ENCODE peak calls at places on chromosome 16, in eight cellular contexts. L, Z, I, K, X, P, E and F are unnamed samples.

GRCh38 chr16:12674096-12674495 is 129.6 kb downstream of the CPPED1 start:
- DNase-seq in L (peak; percentile 75), Z (no peak), I (no peak), K (no peak), X (peak; percentile 86), P (no peak), E (no peak), F (peak; percentile 72)

GRCh38 chr16:1773703-1774455 is 945 bp upstream of the MRPS34 start:
- DNase-seq in L (peak; percentile 45), Z (no peak), I (no peak), K (no peak), X (no peak), P (no peak), E (peak; percentile 52), F (no peak)

GRCh38 chr16:57865746-57866528 is 63.6 kb upstream of the KIFC3 start:
- DNase-seq in L (no peak), Z (no peak), I (no peak), K (no peak), X (peak; percentile 41), P (no peak), E (no peak), F (peak; percentile 26)

GRCh38 chr16:87582221-87582965 is 19.9 kb upstream of the JPH3 start:
- DNase-seq in L (peak; percentile 87), Z (no peak), I (no peak), K (peak; percentile 47), X (peak; percentile 78), P (no peak), E (peak; percentile 91), F (peak; percentile 85)

GRCh38 chr16:66502020-66502913 is 47.7 kb downstream of the TK2 start:
- DNase-seq in L (peak; percentile 75), Z (no peak), I (no peak), K (peak; percentile 26), X (no peak), P (no peak), E (peak; percentile 72), F (peak; percentile 82)

GRCh38 chr16:80899804-80900592 is 95.6 kb upstream of the CDYL2 start:
- DNase-seq in L (peak; percentile 64), Z (no peak), I (peak; percentile 30), K (no peak), X (peak; percentile 66), P (peak; percentile 40), E (peak; percentile 56), F (peak; percentile 95)

GRCh38 chr16:89072216-89073130 is 21.2 kb upstream of the ACSF3 start:
- DNase-seq in L (peak; percentile 82), Z (no peak), I (peak; percentile 49), K (no peak), X (no peak), P (no peak), E (peak; percentile 63), F (no peak)

GRCh38 chr16:81315271-81316175 is 761 bp downstream of the GAN start:
- DNase-seq in L (peak; percentile 79), Z (peak; percentile 29), I (peak; percentile 7), K (peak; percentile 66), X (no peak), P (no peak), E (peak; percentile 66), F (peak; percentile 62)